ENCODE peak calls at places on chromosomes 16 and 17, in nine cellular contexts. R, G, J, B, T, V, W, Z and X are unnamed samples.

GRCh38 chr16:3080024-3080423 is 14.6 kb downstream of the IL32 start:
- DNase-seq in R (no peak), G (no peak), J (no peak), B (no peak), T (no peak), V (no peak), W (no peak), Z (no peak), X (no peak)

GRCh38 chr16:68704232-68704867 is 32.7 kb upstream of the CDH1 start:
- DNase-seq in R (peak; percentile 92), G (peak; percentile 48), J (peak; percentile 34), B (no peak), T (peak; percentile 26), V (no peak), W (no peak), Z (peak; percentile 96), X (peak; percentile 46)

GRCh38 chr16:81703177-81704155 is 75.6 kb upstream of the PLCG2 start:
- DNase-seq in R (peak; percentile 73), G (peak; percentile 91), J (no peak), B (no peak), T (peak; percentile 33), V (no peak), W (no peak), Z (peak; percentile 28), X (no peak)

GRCh38 chr16:27687605-27688004 is 137.7 kb downstream of the KATNIP start:
- DNase-seq in R (no peak), G (no peak), J (no peak), B (no peak), T (no peak), V (no peak), W (no peak), Z (no peak), X (no peak)

GRCh38 chr16:19116711-19117449 is 3.1 kb downstream of the ITPRIPL2 start:
- DNase-seq in R (no peak), G (peak; percentile 34), J (no peak), B (no peak), T (no peak), V (no peak), W (no peak), Z (peak; percentile 19), X (no peak)

GRCh38 chr16:50252082-50252611 is 14.2 kb upstream of the ADCY7 start:
- DNase-seq in R (no peak), G (no peak), J (no peak), B (no peak), T (no peak), V (no peak), W (no peak), Z (no peak), X (no peak)

GRCh38 chr16:48450367-48450766 is 65.2 kb upstream of the SIAH1 start:
- DNase-seq in R (no peak), G (peak; percentile 36), J (no peak), B (no peak), T (no peak), V (no peak), W (no peak), Z (no peak), X (no peak)

GRCh38 chr16:89779231-89779912 is 37.1 kb downstream of the FANCA start:
- DNase-seq in R (no peak), G (no peak), J (no peak), B (no peak), T (no peak), V (no peak), W (no peak), Z (no peak), X (peak; percentile 20)

GRCh38 chr16:78791926-78792325 is 692.5 kb downstream of the WWOX start:
- DNase-seq in R (no peak), G (no peak), J (no peak), B (no peak), T (no peak), V (no peak), W (no peak), Z (no peak), X (no peak)

GRCh38 chr16:62977876-62978275 is 941.6 kb upstream of the CDH8 start:
- DNase-seq in R (no peak), G (no peak), J (no peak), B (no peak), T (no peak), V (no peak), W (no peak), Z (no peak), X (no peak)

GRCh38 chr16:67396159-67396774 is 3.0 kb upstream of the TPPP3 start:
- DNase-seq in R (peak; percentile 92), G (peak; percentile 78), J (no peak), B (no peak), T (peak; percentile 73), V (peak; percentile 58), W (no peak), Z (peak; percentile 96), X (peak; percentile 60)

GRCh38 chr16:27177031-27177774 is 26.1 kb upstream of the KDM8 start:
- DNase-seq in R (no peak), G (peak; percentile 93), J (no peak), B (no peak), T (no peak), V (no peak), W (no peak), Z (no peak), X (no peak)

GRCh38 chr17:2020721-2021120 is 4.4 kb downstream of the RTN4RL1 start:
- DNase-seq in R (no peak), G (no peak), J (no peak), B (no peak), T (no peak), V (no peak), W (no peak), Z (no peak), X (no peak)

GRCh38 chr17:80608326-80608725 is 63.7 kb downstream of the RPTOR start:
- DNase-seq in R (no peak), G (no peak), J (no peak), B (no peak), T (no peak), V (no peak), W (no peak), Z (no peak), X (no peak)

DNA sequence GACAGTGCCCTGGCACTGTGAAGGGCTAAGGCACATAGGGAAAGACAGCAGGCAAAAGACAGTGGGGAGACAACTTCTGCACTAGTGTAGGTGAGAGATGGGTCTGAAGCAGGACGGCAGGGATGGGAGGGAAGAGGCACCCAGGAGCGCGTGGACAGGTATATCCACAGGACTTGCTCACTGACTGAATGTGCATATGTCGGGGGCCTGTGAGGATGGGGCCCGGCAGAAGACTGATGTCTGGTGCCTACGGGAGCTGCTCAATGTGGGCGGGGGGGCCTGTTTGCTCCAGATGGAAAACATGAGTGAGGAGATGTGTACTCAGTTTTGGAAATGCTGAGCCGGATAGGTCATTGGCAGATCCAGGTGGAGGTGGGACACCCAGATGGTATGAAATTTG is 47.3 kb upstream of the PMFBP1 start:
- DNase-seq in R (no peak), G (no peak), J (no peak), B (no peak), T (no peak), V (no peak), W (no peak), Z (no peak), X (no peak)
- H3K27ac ChIP-seq in R (no peak overlapping the region), G (no peak overlapping the region), J (no peak overlapping the region), B (no peak overlapping the region), T (no peak overlapping the region), V (no peak overlapping the region), W (no peak overlapping the region), Z (no peak overlapping the region), X (no peak overlapping the region)

GRCh38 chr16:24298539-24298938 is 42.4 kb downstream of the CACNG3 start:
- DNase-seq in R (no peak), G (no peak), J (no peak), B (no peak), T (no peak), V (no peak), W (no peak), Z (no peak), X (no peak)

GRCh38 chr16:24302636-24303035 is 46.5 kb downstream of the CACNG3 start:
- DNase-seq in R (no peak), G (no peak), J (no peak), B (no peak), T (no peak), V (no peak), W (no peak), Z (no peak), X (no peak)

GRCh38 chr16:24291932-24292331 is 35.8 kb downstream of the CACNG3 start:
- DNase-seq in R (no peak), G (no peak), J (no peak), B (no peak), T (no peak), V (no peak), W (no peak), Z (no peak), X (no peak)

DNA sequence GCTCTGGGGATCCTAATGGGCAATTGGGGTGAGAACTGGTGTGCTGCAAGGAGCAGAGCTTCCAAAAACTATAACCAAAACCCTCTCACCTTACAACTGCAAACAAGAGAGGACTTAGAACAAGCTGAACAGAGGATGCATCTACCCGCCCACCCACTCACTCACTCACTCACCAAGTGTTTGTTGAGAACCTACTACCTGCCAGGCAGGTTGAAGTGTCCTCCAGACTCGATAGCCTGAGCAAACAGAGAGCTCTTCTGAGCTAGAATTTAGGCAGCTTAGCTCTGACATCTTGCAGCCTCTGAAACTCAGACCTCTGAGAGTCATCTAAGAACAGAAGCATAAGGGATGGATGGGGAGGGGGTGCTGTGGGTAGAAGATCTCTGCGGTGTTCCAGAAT is 41.2 kb downstream of the CACNG3 start:
- DNase-seq in R (no peak), G (no peak), J (no peak), B (no peak), T (no peak), V (no peak), W (no peak), Z (no peak), X (no peak)
- H3K27ac ChIP-seq in R (no peak overlapping the region), G (no peak overlapping the region), J (no peak overlapping the region), B (no peak overlapping the region), T (no peak overlapping the region), V (no peak overlapping the region), W (no peak overlapping the region), Z (no peak overlapping the region), X (no peak overlapping the region)

GRCh38 chr17:17079761-17080160 is 37.5 kb downstream of the MPRIP start:
- DNase-seq in R (peak; percentile 27), G (no peak), J (no peak), B (no peak), T (peak; percentile 52), V (no peak), W (no peak), Z (no peak), X (peak; percentile 70)
- H3K27ac ChIP-seq in R (no peak overlapping the region), G (no peak overlapping the region), J (no peak overlapping the region), B (peak overlapping the region; percentile 26), T (peak overlapping the region; percentile 69), V (no peak overlapping the region), W (no peak overlapping the region), Z (no peak overlapping the region), X (no peak overlapping the region)

DNA sequence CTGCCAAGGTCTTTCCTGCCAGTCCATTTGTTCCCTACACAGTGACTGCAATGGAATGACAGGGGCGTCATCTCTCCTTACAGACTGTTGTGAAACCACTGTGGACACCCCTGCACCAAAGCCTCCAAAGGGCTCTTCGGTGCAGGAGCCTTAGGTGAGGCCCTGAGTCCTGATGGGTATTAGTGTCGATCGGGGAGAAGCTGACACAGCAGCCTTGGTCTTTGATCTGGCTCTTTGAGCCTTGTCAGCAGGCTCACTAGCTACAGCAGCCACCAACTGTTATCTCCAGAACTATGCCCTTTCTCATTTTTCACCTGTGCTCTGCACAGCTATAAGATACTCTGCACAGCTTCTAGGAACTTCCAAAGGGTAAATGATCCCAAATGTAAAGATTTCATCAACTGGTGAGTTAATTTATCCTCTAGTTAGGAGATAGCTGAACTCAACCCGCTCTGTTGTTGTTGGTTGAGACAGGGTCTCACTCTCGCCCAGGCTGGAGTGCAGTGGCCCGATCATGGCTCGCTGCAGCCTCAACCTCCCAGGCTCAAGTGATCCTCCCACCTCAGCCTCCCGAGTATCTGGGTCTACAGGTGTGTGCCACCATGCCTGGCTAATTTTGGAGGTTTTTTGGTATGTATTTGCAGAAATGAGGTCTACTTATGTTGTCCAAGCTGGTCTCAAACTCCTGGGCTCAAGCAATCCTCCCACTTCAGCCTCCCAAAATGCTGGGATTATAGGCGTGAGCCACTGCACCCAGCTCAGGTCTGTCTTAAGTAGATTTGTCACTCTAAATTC is 19.7 kb downstream of the G6PC1 start:
- DNase-seq in R (no peak), G (no peak), J (no peak), B (no peak), T (no peak), V (no peak), W (no peak), Z (no peak), X (no peak)
- H3K27ac ChIP-seq in R (no peak overlapping the region), G (no peak overlapping the region), J (no peak overlapping the region), B (peak overlapping the region; percentile 21), T (peak overlapping the region; percentile 30), V (no peak overlapping the region), W (no peak overlapping the region), Z (no peak overlapping the region), X (no peak overlapping the region)